ENCODE peak calls at places on chromosomes 5 and 9, in four cellular contexts. One of them, this sample, is unnamed.

GRCh38 chr5:157143127-157143959 is 678 bp upstream of the MED7 start:
- DNase-seq in tibial artery: peak; percentile 60
- DNase-seq in IMR-90: peak; percentile 6
- DNase-seq in AG04450: no peak
- DNase-seq in this sample: peak; percentile 22

GRCh38 chr9:447230-448025 is 232.8 kb downstream of the DOCK8 start:
- DNase-seq in IMR-90: peak; percentile 8
- DNase-seq in tibial artery: no peak
- DNase-seq in AG04450: no peak
- DNase-seq in this sample: peak; percentile 10

GRCh38 chr9:81522721-81523551 is 166.4 kb downstream of the TLE1 start:
- DNase-seq in tibial artery: no peak
- DNase-seq in AG04450: peak; percentile 11
- DNase-seq in IMR-90: peak; percentile 66
- DNase-seq in this sample: peak; percentile 40

GRCh38 chr5:52922384-52922783 is 66.8 kb upstream of the ITGA2 start:
- DNase-seq in tibial artery: no peak
- DNase-seq in IMR-90: peak; percentile 67
- DNase-seq in AG04450: peak; percentile 29
- DNase-seq in this sample: peak; percentile 80

GRCh38 chr5:134458234-134458633 is 46.6 kb upstream of the CDKN2AIPNL start:
- DNase-seq in AG04450: no peak
- DNase-seq in IMR-90: peak; percentile 64
- DNase-seq in tibial artery: peak; percentile 46
- DNase-seq in this sample: no peak

GRCh38 chr5:65790371-65791163 is 68.6 kb downstream of the NLN start:
- DNase-seq in AG04450: no peak
- DNase-seq in IMR-90: no peak
- DNase-seq in tibial artery: no peak
- DNase-seq in this sample: no peak

GRCh38 chr5:378301-378891 is 56.9 kb downstream of the AHRR start:
- DNase-seq in AG04450: no peak
- DNase-seq in tibial artery: no peak
- DNase-seq in IMR-90: peak; percentile 88
- DNase-seq in this sample: no peak

GRCh38 chr9:12163775-12164458 is 529.3 kb upstream of the TYRP1 start:
- DNase-seq in tibial artery: no peak
- DNase-seq in IMR-90: no peak
- DNase-seq in AG04450: no peak
- DNase-seq in this sample: no peak

GRCh38 chr9:122116040-122116439 is 22.9 kb upstream of the TTLL11 start:
- DNase-seq in AG04450: no peak
- DNase-seq in IMR-90: no peak
- DNase-seq in tibial artery: no peak
- DNase-seq in this sample: no peak

GRCh38 chr5:28544501-28544900 is 1506.1 kb upstream of the CDH9 start:
- DNase-seq in IMR-90: no peak
- DNase-seq in AG04450: no peak
- DNase-seq in tibial artery: no peak
- DNase-seq in this sample: no peak

GRCh38 chr5:13356226-13356625 is 588.3 kb downstream of the DNAH5 start:
- DNase-seq in IMR-90: no peak
- DNase-seq in tibial artery: no peak
- DNase-seq in AG04450: no peak
- DNase-seq in this sample: no peak

GRCh38 chr5:56440871-56441740 is 208.0 kb upstream of the ANKRD55 start:
- DNase-seq in IMR-90: peak; percentile 88
- DNase-seq in AG04450: peak; percentile 68
- DNase-seq in tibial artery: no peak
- DNase-seq in this sample: no peak

GRCh38 chr9:1869843-1870242 is 145.3 kb upstream of the SMARCA2 start:
- DNase-seq in IMR-90: no peak
- DNase-seq in AG04450: no peak
- DNase-seq in tibial artery: no peak
- DNase-seq in this sample: no peak

GRCh38 chr9:109426621-109427402 is 71.3 kb downstream of the PTPN3 start:
- DNase-seq in AG04450: no peak
- DNase-seq in IMR-90: no peak
- DNase-seq in tibial artery: no peak
- DNase-seq in this sample: no peak

GRCh38 chr5:169162407-169162806 is 138.5 kb downstream of the SLIT3 start:
- DNase-seq in AG04450: no peak
- DNase-seq in IMR-90: no peak
- DNase-seq in tibial artery: no peak
- DNase-seq in this sample: peak; percentile 71

GRCh38 chr5:169161022-169161680 is 139.8 kb downstream of the SLIT3 start:
- DNase-seq in IMR-90: peak; percentile 6
- DNase-seq in AG04450: peak; percentile 41
- DNase-seq in tibial artery: peak; percentile 75
- DNase-seq in this sample: peak; percentile 63

GRCh38 chr5:169168288-169168687 is 132.7 kb downstream of the SLIT3 start:
- DNase-seq in IMR-90: no peak
- DNase-seq in tibial artery: no peak
- DNase-seq in AG04450: no peak
- DNase-seq in this sample: no peak

GRCh38 chr5:169165052-169165451 is 135.9 kb downstream of the SLIT3 start:
- DNase-seq in IMR-90: no peak
- DNase-seq in tibial artery: no peak
- DNase-seq in AG04450: no peak
- DNase-seq in this sample: no peak

GRCh38 chr5:169164481-169164925 is 136.4 kb downstream of the SLIT3 start:
- DNase-seq in IMR-90: no peak
- DNase-seq in AG04450: no peak
- DNase-seq in tibial artery: no peak
- DNase-seq in this sample: no peak
- TF ChIP-seq CTCF in IMR-90: no peak
- TF ChIP-seq CTCF in AG04450: no peak
- TF ChIP-seq CTCF in tibial artery: no peak
- TF ChIP-seq CTCF in this sample: no peak

DNA sequence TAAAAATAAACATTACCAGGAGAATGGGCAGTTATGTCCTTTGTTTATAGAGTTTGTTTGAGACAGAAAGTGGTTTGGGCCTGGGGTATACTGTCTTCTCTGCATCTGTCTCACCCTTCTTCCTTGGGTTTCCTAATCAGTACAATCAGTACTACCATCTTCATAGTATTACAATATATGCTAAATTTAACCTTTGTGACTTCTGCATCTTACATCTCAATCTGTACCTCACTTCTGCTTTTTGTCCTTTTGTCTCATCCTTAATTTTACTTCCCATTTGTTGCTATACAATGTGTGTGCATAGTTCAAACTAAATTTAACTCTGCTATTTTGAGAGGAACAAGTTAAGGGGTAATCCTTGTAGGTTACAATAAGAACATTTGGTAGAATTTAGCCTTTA is 19.6 kb downstream of the FBXO38 start:
- DNase-seq in IMR-90: no peak
- DNase-seq in AG04450: no peak
- DNase-seq in tibial artery: no peak
- DNase-seq in this sample: no peak
- H3K4me3 ChIP-seq in IMR-90: no peak overlapping the region
- H3K4me3 ChIP-seq in AG04450: no peak overlapping the region
- H3K4me3 ChIP-seq in tibial artery: no peak overlapping the region
- H3K4me3 ChIP-seq in this sample: no peak overlapping the region

DNA sequence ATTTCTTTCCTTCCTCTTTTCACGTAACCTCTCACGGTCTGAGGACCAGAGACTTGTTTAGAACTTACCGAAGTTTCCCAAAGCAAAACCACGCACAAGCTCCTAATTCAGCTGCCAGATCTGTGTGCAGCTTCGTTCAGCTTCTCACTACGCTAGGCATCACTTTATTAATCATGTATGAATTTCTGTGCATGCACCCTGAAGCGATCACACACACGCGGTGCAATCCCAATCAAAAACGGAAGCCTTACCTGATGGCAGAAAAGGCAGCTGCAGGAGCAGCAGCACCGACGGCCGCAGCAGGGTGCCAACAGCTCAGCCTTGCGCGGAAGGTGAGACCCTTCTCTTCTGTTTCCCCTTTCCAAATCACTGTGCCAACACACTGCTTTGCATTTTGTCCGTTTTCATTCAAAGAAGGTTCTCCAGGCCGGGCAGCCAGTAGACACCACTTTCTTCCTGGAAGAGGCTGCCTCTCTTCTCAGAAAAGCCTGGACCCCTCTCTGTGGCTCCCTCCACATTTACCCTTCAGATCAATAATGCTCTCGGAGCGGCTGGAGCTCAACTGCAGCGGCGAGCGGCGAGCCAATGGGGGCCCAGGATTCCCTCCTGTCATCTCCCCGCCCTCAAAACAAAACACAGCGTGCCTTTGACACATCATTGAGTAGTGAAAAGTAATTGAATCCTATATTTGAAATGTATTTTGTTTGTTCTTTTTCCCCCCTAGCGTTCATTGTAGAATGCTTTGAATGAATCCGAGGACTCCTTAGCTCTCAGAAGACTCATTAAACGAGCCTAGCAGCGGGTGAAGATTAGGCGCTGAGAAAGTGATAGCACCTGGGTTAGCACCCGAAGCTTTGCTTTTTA is at the start of gene CDH12:
- DNase-seq in IMR-90: no peak
- DNase-seq in AG04450: no peak
- DNase-seq in tibial artery: no peak
- DNase-seq in this sample: no peak
- TF ChIP-seq CTCF in IMR-90: no peak
- TF ChIP-seq CTCF in AG04450: no peak
- TF ChIP-seq CTCF in tibial artery: no peak
- TF ChIP-seq CTCF in this sample: no peak

GRCh38 chr9:133484671-133485437 is 6.0 kb upstream of the SLC2A6 start:
- DNase-seq in IMR-90: no peak
- DNase-seq in tibial artery: no peak
- DNase-seq in AG04450: no peak
- DNase-seq in this sample: no peak

GRCh38 chr9:133488686-133489252 is 9.9 kb upstream of the SLC2A6 start:
- DNase-seq in IMR-90: no peak
- DNase-seq in tibial artery: no peak
- DNase-seq in AG04450: no peak
- DNase-seq in this sample: no peak

GRCh38 chr9:133487331-133487725 is 8.4 kb upstream of the SLC2A6 start:
- DNase-seq in tibial artery: no peak
- DNase-seq in IMR-90: no peak
- DNase-seq in AG04450: no peak
- DNase-seq in this sample: no peak

GRCh38 chr9:133483611-133484010 is 4.7 kb upstream of the SLC2A6 start:
- DNase-seq in IMR-90: no peak
- DNase-seq in AG04450: no peak
- DNase-seq in tibial artery: no peak
- DNase-seq in this sample: no peak

GRCh38 chr9:133485531-133486260 is 6.8 kb upstream of the SLC2A6 start:
- DNase-seq in IMR-90: no peak
- DNase-seq in AG04450: no peak
- DNase-seq in tibial artery: no peak
- DNase-seq in this sample: no peak
- H3K4me3 ChIP-seq in IMR-90: no peak overlapping the region
- H3K4me3 ChIP-seq in AG04450: no peak overlapping the region
- H3K4me3 ChIP-seq in tibial artery: no peak overlapping the region
- H3K4me3 ChIP-seq in this sample: no peak overlapping the region

DNA sequence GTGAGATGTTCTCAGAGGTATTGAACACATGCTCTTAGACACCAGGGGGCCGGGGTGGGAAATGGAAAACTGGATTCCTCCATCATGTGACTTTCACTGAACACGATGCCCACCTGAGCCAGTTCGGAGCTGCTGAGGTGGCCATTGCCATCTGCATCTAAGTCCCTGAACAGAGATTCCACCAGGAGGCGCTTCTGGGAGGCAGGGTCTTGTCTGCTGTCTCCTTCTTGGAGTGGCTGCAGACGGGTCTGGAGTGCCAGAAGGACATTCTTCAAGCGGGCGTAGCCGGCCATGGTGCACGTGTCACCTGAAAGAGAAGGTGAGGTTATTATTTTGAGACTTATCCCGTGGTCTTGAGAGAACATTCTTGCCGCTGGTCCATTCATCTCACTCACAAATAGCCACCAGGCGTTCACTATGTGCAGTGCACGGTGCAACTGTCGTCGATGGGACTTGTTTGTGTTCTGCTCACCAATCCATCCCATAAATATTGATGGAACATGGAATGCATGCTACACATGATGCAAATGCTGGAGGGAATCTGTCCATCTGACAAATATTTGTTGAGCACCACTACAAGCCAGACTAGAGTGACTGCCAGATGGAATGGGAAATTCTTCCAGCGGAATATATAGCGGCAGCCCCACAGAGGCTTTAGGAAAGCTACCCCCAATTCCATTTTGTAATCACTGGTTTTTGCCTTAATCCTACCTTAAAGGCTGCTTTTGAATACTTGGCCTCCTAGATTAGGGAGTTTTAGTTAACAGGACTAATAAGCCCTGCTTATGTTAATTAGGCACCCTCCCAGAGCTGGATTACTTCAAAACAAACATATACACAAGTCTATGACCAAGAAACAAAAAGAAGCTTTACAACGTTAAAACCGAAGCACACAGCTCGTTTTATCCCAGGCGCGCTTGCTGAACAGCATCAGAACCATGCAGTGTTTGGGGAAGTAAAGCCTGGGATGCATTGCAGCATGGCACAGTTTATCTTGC is 264.8 kb downstream of the HSPA4 start:
- DNase-seq in tibial artery: no peak
- DNase-seq in AG04450: no peak
- DNase-seq in IMR-90: no peak
- DNase-seq in this sample: no peak
- TF ChIP-seq CTCF in tibial artery: no peak
- TF ChIP-seq CTCF in AG04450: peak; percentile 14
- TF ChIP-seq CTCF in IMR-90: peak; percentile 11
- TF ChIP-seq CTCF in this sample: peak; percentile 47

GRCh38 chr9:137237759-137238726 is 3.0 kb upstream of the TUBB4B start:
- DNase-seq in tibial artery: no peak
- DNase-seq in IMR-90: no peak
- DNase-seq in AG04450: no peak
- DNase-seq in this sample: no peak

GRCh38 chr9:137234758-137235423 is 4.2 kb downstream of the SLC34A3 start:
- DNase-seq in IMR-90: no peak
- DNase-seq in AG04450: no peak
- DNase-seq in tibial artery: no peak
- DNase-seq in this sample: no peak

GRCh38 chr9:137236238-137236935 is 4.7 kb upstream of the TUBB4B start:
- DNase-seq in AG04450: peak; percentile 33
- DNase-seq in IMR-90: peak; percentile 63
- DNase-seq in tibial artery: peak; percentile 73
- DNase-seq in this sample: peak; percentile 26

GRCh38 chr9:137235424-137236237 is 4.9 kb downstream of the SLC34A3 start:
- DNase-seq in tibial artery: no peak
- DNase-seq in AG04450: no peak
- DNase-seq in IMR-90: no peak
- DNase-seq in this sample: no peak

DNA sequence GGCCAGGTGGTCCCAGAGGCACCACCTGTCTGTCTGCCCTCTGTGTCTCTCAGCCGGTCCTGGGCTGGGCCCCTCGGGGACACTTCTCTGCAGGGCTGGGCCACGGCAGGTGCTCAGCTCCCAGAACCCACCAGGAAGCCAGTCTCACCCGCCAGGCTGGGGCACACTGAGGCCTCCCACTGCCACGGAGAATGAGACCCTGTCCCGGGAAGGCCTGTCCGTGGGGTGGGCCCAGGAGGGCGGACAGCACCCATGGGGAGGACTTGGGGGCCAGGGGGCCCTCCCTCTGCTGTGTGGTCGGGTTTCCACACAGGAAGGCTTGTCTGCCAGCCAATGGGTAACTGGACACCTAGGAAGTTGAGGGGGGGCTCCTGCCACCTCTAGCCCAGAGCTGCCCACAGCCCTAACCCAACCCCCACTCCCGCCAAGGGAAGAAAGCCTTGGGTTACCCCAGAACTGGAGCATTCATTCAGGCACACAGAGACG is 4.1 kb upstream of the TUBB4B start:
- DNase-seq in tibial artery: no peak
- DNase-seq in AG04450: no peak
- DNase-seq in IMR-90: no peak
- DNase-seq in this sample: no peak
- H3K4me3 ChIP-seq in tibial artery: no peak overlapping the region
- H3K4me3 ChIP-seq in AG04450: no peak overlapping the region
- H3K4me3 ChIP-seq in IMR-90: no peak overlapping the region
- H3K4me3 ChIP-seq in this sample: no peak overlapping the region